ENCODE peak calls at places on chromosomes 16 and 17, in nine cellular contexts. D is foreskin fibroblast, Y is choroid plexus epithelial cell, T is AG04450, Q is endothelial cell of umbilical vein, I is upper lobe of left lung, W is tibial artery, N is GM12865, A is transverse colon. K is an unnamed sample.

GRCh38 chr16:88566158-88566557 is 4.0 kb upstream of the ZC3H18 start:
- DNase-seq in D (peak), T (peak), A (no peak), W (no peak), I (no peak), N (no peak), Q (peak), Y (peak), K (peak)

GRCh38 chr17:74334393-74335039 is 8.5 kb downstream of the KIF19 start:
- DNase-seq in I (no peak), N (peak), W (no peak), D (peak), A (no peak), Q (no peak), Y (peak), T (no peak), K (no peak)

GRCh38 chr17:30345527-30346075 is 11.7 kb upstream of the TMIGD1 start:
- DNase-seq in I (no peak), N (peak), Y (no peak), Q (no peak), D (no peak), T (no peak), W (no peak), A (no peak), K (peak)

GRCh38 chr17:79262624-79263023 is 188.0 kb downstream of the ENGASE start:
- DNase-seq in N (no peak), W (no peak), T (no peak), D (no peak), A (no peak), I (no peak), Y (no peak), Q (no peak), K (no peak)

GRCh38 chr16:50671644-50672260 is 9.4 kb downstream of the SNX20 start:
- DNase-seq in W (no peak), Q (peak), T (no peak), Y (peak), A (no peak), I (no peak), N (peak), D (peak), K (peak)

GRCh38 chr16:49236216-49236615 is 45.4 kb downstream of the CBLN1 start:
- DNase-seq in W (no peak), D (no peak), T (no peak), N (no peak), A (no peak), Y (no peak), Q (no peak), I (no peak), K (no peak)

GRCh38 chr17:68709461-68709860 is 108.3 kb upstream of the FAM20A start:
- DNase-seq in T (no peak), I (no peak), Q (no peak), A (no peak), W (no peak), N (no peak), D (no peak), Y (no peak), K (no peak)

GRCh38 chr17:43846221-43846712 is 709 bp upstream of the CD300LG start:
- DNase-seq in I (peak), D (peak), W (peak), N (peak), A (peak), Q (peak), T (peak), Y (peak), K (peak)

GRCh38 chr16:60203525-60204124 is 1469.5 kb upstream of the GOT2 start:
- DNase-seq in A (no peak), T (no peak), W (no peak), N (no peak), Y (peak), Q (peak), I (no peak), D (peak), K (peak)

GRCh38 chr17:17668358-17668757 is 12.9 kb upstream of the RAI1 start:
- DNase-seq in Q (no peak), D (no peak), Y (no peak), T (no peak), W (no peak), A (no peak), N (no peak), I (no peak), K (no peak)

GRCh38 chr17:80696456-80696855 is 151.8 kb downstream of the RPTOR start:
- DNase-seq in W (no peak), Y (no peak), A (no peak), Q (no peak), D (peak), T (no peak), N (no peak), I (peak), K (no peak)

GRCh38 chr17:73031472-73031871 is 61.0 kb downstream of the SLC39A11 start:
- DNase-seq in W (no peak), Q (no peak), Y (no peak), D (no peak), N (no peak), I (no peak), A (no peak), T (no peak), K (peak)

GRCh38 chr16:83928341-83929055 is 24.5 kb upstream of the OSGIN1 start:
- DNase-seq in W (no peak), A (no peak), I (no peak), Q (no peak), T (peak), N (no peak), D (peak), Y (peak), K (no peak)

GRCh38 chr16:75742424-75743047 is 16.2 kb upstream of the CPHXL start:
- DNase-seq in I (no peak), T (no peak), D (no peak), Q (no peak), W (no peak), Y (no peak), A (no peak), N (no peak), K (peak)

GRCh38 chr16:89292443-89293078 is 75.1 kb downstream of the ZNF778 start:
- DNase-seq in N (no peak), A (no peak), Q (no peak), W (no peak), Y (no peak), D (no peak), T (no peak), I (no peak), K (no peak)

GRCh38 chr17:13792314-13792713 is 190.6 kb upstream of the HS3ST3A1 start:
- DNase-seq in Q (no peak), Y (peak), D (peak), A (no peak), I (no peak), N (no peak), T (no peak), W (no peak), K (no peak)

GRCh38 chr17:67689534-67690177 is 28.1 kb upstream of the NOL11 start:
- DNase-seq in I (no peak), Q (peak), W (no peak), N (peak), T (peak), D (peak), A (peak), Y (peak), K (peak)

GRCh38 chr16:80992676-80993292 is 13.9 kb downstream of the CMC2 start:
- DNase-seq in I (no peak), N (no peak), W (no peak), A (no peak), D (no peak), Y (no peak), Q (no peak), T (no peak), K (no peak)

GRCh38 chr17:33475594-33475993 is 182.5 kb upstream of the ASIC2 start:
- DNase-seq in I (no peak), Q (no peak), N (no peak), A (no peak), Y (no peak), T (no peak), W (no peak), D (no peak), K (no peak)

GRCh38 chr16:85548375-85548774 is 64.7 kb upstream of the GSE1 start:
- DNase-seq in W (no peak), T (no peak), D (no peak), A (no peak), N (no peak), I (no peak), Y (no peak), Q (no peak), K (no peak)

GRCh38 chr16:85551319-85551978 is 61.7 kb upstream of the GSE1 start:
- DNase-seq in I (peak), T (no peak), Y (no peak), W (no peak), N (no peak), Q (no peak), D (no peak), A (no peak), K (no peak)

GRCh38 chr16:85549766-85550421 is 63.2 kb upstream of the GSE1 start:
- DNase-seq in T (no peak), I (no peak), D (no peak), N (no peak), Y (no peak), W (no peak), Q (no peak), A (no peak), K (no peak)

GRCh38 chr16:85552980-85553435 is 60.1 kb upstream of the GSE1 start:
- DNase-seq in W (no peak), D (no peak), N (no peak), Y (no peak), Q (no peak), A (no peak), T (no peak), I (no peak), K (no peak)

GRCh38 chr16:85550422-85551318 is 62.5 kb upstream of the GSE1 start:
- DNase-seq in T (no peak), Y (no peak), W (no peak), D (peak), N (no peak), A (no peak), I (no peak), Q (no peak), K (no peak)
- TF ChIP-seq CTCF in T (no peak), Y (peak), W (no peak), D (peak), N (no peak), A (no peak), I (no peak), Q (no peak), K (no peak)

DNA sequence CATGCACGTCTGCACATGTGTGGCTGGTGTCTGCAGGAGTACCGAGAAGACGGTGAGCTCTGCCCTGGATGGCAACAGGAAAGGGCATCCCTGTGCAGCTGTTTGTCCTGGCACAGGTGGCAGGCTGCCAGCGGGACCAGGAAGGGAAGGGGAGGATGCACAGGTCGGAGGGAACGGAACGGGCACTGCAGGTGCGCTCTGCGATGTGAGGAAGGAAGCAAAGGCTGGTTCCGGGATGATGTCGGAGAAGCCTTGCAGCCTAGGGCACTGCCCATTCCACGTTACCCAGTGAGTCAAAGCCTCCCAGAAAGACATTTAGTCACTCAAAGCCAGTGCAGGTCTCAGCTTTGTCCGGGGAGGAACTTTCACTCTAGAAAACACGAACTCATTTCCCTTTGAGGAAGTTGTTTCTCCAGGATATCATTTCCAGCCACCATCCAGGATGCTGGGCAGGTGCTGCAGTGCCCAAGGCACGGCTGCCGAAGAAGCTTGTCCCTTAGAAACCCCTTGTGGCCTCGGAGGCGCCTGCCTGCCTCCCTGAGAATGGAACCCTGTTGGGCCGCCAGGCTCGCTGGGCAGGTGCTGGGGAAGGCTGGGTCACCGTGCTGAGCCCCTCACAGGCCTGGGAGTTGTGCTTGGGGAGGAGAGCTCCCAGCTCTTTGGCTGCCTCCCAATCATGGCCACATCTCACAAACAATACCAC is 4.5 kb upstream of the TMEM235 start:
- DNase-seq in D (no peak), A (peak), Q (peak), T (no peak), W (no peak), Y (no peak), I (no peak), N (no peak), K (no peak)
- H3K4me3 ChIP-seq in D (no peak), A (no peak), Q (no peak), T (no peak), W (no peak), Y (no peak), I (no peak), N (no peak), K (no peak)

DNA sequence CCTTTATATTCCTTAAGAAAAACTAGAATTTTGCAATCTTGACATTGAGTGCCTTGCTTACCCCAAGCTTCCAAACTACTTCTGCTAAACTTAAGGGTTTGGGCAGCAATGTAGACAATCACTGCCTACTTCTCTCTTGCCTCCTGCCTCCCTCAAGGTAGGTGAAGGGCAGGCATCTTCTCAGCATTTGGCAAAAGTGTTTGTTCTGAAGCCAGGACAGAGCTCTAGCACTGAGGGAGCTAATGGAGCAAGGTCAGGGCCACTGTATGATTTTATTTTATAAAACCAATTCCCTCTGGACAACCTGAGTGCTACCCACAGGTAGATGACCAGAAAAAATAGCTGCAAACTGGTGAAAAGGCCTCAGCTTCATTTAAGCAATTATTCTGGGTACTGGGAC is 111.8 kb downstream of the IRX3 start:
- DNase-seq in I (no peak), D (no peak), T (no peak), A (no peak), N (no peak), W (no peak), Q (no peak), Y (no peak), K (no peak)
- TF ChIP-seq CTCF in I (no peak), D (no peak), T (no peak), A (no peak), N (no peak), W (no peak), Q (no peak), Y (no peak), K (no peak)

GRCh38 chr16:66065869-66066403 is 300.6 kb upstream of the CDH5 start:
- DNase-seq in A (no peak), N (no peak), D (no peak), W (no peak), I (no peak), T (no peak), Q (no peak), Y (peak), K (no peak)
- H3K4me3 ChIP-seq in A (no peak), N (no peak), D (no peak), W (no peak), I (no peak), T (no peak), Q (no peak), Y (no peak), K (no peak)

DNA sequence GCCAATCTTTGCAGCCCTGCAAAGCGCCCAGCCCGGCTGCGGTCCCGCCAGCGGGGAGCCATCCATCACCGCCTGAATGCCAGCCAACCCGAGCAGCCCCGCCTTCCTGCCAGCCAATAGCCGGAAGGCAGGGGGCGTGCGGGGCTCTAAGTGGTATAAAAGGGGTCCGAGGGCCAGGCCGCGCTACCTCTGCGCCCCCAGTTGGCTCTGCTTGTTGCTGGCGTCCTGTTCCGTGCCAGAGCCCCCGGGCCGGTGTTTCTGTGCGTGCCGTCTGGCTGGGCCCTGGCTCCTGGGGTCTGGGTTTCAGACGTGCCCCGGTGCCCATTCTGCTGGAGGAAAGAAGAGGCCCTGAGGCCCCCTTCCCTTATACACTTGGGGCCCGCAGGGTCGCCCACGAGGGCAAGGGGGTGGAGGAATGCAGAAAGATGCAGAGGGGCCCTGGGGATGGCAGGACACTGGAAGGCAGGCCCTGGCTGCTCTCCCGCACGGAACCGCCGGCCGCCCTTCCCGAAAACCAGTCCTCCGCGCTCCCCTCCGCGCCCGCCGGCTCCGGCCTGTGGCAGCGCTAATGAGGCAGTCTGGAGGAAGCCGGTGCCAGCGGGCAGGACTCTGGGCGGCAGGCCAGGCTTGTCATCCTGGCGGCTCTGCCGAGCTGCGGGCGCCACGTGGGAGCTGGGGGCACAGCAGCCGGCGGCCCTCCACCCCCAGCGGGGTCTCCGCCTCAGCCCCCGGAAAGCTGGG is 14.0 kb downstream of the COPZ2 start:
- DNase-seq in I (peak), Y (no peak), Q (peak), D (peak), N (peak), A (peak), T (no peak), W (peak), K (peak)
- TF ChIP-seq CTCF in I (peak), Y (no peak), Q (peak), D (peak), N (no peak), A (no peak), T (peak), W (peak), K (no peak)

GRCh38 chr17:50477976-50478375 is 684 bp upstream of the RSAD1 start:
- DNase-seq in T (no peak), N (no peak), A (no peak), Q (no peak), I (no peak), Y (no peak), D (no peak), W (no peak), K (no peak)
- H3K4me3 ChIP-seq in T (peak), N (peak), A (no peak), Q (no peak), I (peak), Y (no peak), D (peak), W (peak), K (peak)

DNA sequence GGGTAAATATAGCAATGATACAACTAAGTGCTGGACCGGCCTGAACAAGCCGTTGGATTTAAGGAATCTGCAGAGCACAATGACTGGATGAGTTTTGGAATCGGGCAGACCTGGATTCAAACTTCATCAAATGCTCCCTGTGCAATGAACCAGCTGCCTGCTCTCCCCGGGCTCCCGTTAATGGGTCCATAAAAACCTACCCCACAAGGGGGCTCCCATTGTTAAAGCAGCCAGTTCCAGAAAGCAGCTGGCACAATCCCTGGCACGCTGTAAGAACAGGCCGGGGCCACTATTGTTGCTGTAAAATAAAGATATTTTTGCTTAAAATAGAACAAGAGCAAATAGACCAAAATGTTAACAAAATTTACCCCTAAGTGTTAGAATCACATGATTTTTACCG is 131.9 kb downstream of the C16orf95 start:
- DNase-seq in W (no peak), Y (no peak), T (no peak), N (no peak), A (no peak), I (no peak), D (no peak), Q (no peak), K (no peak)
- TF ChIP-seq CTCF in W (peak), Y (peak), T (peak), N (no peak), A (no peak), I (no peak), D (no peak), Q (peak), K (no peak)

GRCh38 chr17:48624544-48625501 is 1.3 kb downstream of the HOXB9 start:
- DNase-seq in T (no peak), N (no peak), Y (no peak), I (peak), Q (no peak), D (no peak), A (peak), W (no peak), K (peak)
- H3K4me3 ChIP-seq in T (peak), N (no peak), Y (no peak), I (peak), Q (peak), D (no peak), A (peak), W (peak), K (peak)

GRCh38 chr16:5077304-5077703 is 5.7 kb downstream of the ALG1 start:
- DNase-seq in W (no peak), T (no peak), Y (no peak), D (no peak), Q (no peak), I (no peak), N (no peak), A (no peak), K (no peak)

GRCh38 chr16:5078626-5079025 is 7.0 kb downstream of the ALG1 start:
- DNase-seq in W (no peak), T (no peak), D (no peak), N (no peak), Q (no peak), Y (no peak), A (no peak), I (no peak), K (no peak)

GRCh38 chr16:5073279-5073629 is 1.6 kb downstream of the ALG1 start:
- DNase-seq in W (no peak), T (no peak), N (no peak), A (no peak), Q (no peak), D (peak), Y (no peak), I (no peak), K (no peak)

GRCh38 chr16:5072334-5073278 is 963 bp downstream of the ALG1 start:
- DNase-seq in D (peak), Q (no peak), Y (no peak), W (no peak), N (no peak), T (no peak), I (no peak), A (no peak), K (no peak)

DNA sequence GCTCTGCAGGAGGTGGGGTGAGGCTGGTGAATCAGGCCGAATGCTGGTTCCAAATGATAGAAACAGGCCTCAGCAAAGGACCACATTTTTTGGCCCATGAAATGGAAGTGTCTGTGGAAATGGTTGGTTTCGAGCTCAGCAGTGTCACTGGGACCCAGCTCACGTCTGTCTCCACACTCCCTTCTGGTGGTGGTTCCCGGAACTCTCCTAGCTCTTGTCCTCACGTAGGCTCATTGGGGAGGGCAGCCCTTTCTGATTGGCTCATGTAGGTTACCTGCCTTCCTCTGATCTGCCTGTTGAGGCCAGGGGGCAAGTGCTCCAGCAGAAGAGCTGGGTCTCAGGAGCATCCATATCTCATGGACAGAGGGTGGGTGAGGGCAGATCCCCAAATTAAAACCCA is 4.0 kb downstream of the ALG1 start:
- DNase-seq in D (no peak), A (no peak), I (no peak), Q (no peak), Y (no peak), N (no peak), W (no peak), T (no peak), K (peak)
- TF ChIP-seq CTCF in D (no peak), A (no peak), I (no peak), Q (no peak), Y (no peak), N (no peak), W (no peak), T (no peak), K (no peak)